ENCODE peak calls at places on chromosomes 13 and 19, in six cellular contexts. Y, H, E, Z, G and O are unnamed samples.

GRCh38 chr19:40519352-40520322 is 52.8 kb downstream of the SPTBN4 start:
- DNase-seq in Y (peak; percentile 86), H (no peak), E (no peak), Z (no peak), G (no peak), O (no peak)

GRCh38 chr19:6451583-6452222 is 7.9 kb downstream of the SLC25A23 start:
- DNase-seq in Y (peak; percentile 46), H (no peak), E (no peak), Z (no peak), G (no peak), O (no peak)

GRCh38 chr19:35556846-35557538 is 6.5 kb downstream of the ATP4A start:
- DNase-seq in Y (peak; percentile 51), H (peak; percentile 44), E (no peak), Z (no peak), G (no peak), O (no peak)

GRCh38 chr13:40181203-40181845 is 485.1 kb downstream of the FOXO1 start:
- DNase-seq in Y (no peak), H (no peak), E (peak; percentile 8), Z (no peak), G (no peak), O (no peak)

GRCh38 chr13:27744861-27745260 is 47.4 kb upstream of the GSX1 start:
- DNase-seq in Y (no peak), H (no peak), E (no peak), Z (no peak), G (no peak), O (no peak)

GRCh38 chr19:1952635-1953034 is 11.7 kb downstream of the CSNK1G2 start:
- DNase-seq in Y (no peak), H (no peak), E (no peak), Z (no peak), G (no peak), O (no peak)

GRCh38 chr19:5621311-5621944 is 1.1 kb downstream of the SAFB2 start:
- DNase-seq in Y (no peak), H (peak; percentile 83), E (no peak), Z (no peak), G (no peak), O (no peak)

GRCh38 chr13:60765700-60766411 is 368.8 kb downstream of the TDRD3 start:
- DNase-seq in Y (no peak), H (no peak), E (no peak), Z (no peak), G (no peak), O (no peak)

GRCh38 chr13:77994166-77994565 is 75.5 kb upstream of the EDNRB start:
- DNase-seq in Y (peak; percentile 41), H (no peak), E (no peak), Z (no peak), G (no peak), O (no peak)

GRCh38 chr19:17220207-17220758 is 5.1 kb downstream of the USE1 start:
- DNase-seq in Y (peak; percentile 96), H (no peak), E (peak; percentile 87), Z (no peak), G (no peak), O (no peak)

GRCh38 chr13:24167666-24168391 is 7.3 kb downstream of the SPATA13 start:
- DNase-seq in Y (no peak), H (no peak), E (no peak), Z (no peak), G (no peak), O (no peak)

GRCh38 chr13:106484084-106484754 is 51.2 kb downstream of the EFNB2 start:
- DNase-seq in Y (no peak), H (no peak), E (no peak), Z (no peak), G (no peak), O (no peak)

GRCh38 chr19:1308718-1309117 is 23.0 kb downstream of the EFNA2 start:
- DNase-seq in Y (peak; percentile 88), H (no peak), E (no peak), Z (peak; percentile 32), G (no peak), O (no peak)

GRCh38 chr13:40254394-40254793 is 412.0 kb downstream of the FOXO1 start:
- DNase-seq in Y (no peak), H (no peak), E (no peak), Z (no peak), G (no peak), O (no peak)

GRCh38 chr19:17155251-17155650 is 59.9 kb upstream of the USE1 start:
- DNase-seq in Y (no peak), H (no peak), E (no peak), Z (no peak), G (no peak), O (no peak)

GRCh38 chr13:34803756-34804155 is 138.3 kb upstream of the NBEA start:
- DNase-seq in Y (no peak), H (no peak), E (no peak), Z (no peak), G (no peak), O (no peak)

GRCh38 chr19:29583196-29584006 is 22.7 kb upstream of the POP4 start:
- DNase-seq in Y (peak; percentile 86), H (no peak), E (no peak), Z (no peak), G (no peak), O (no peak)

GRCh38 chr13:107845911-107846310 is 369.4 kb downstream of the LIG4 start:
- DNase-seq in Y (no peak), H (no peak), E (no peak), Z (peak; percentile 35), G (no peak), O (no peak)

GRCh38 chr13:97226013-97226412 is 3.9 kb downstream of the MBNL2 start:
- DNase-seq in Y (no peak), H (no peak), E (no peak), Z (no peak), G (no peak), O (no peak)

GRCh38 chr13:109233293-109233692 is 553.1 kb downstream of the IRS2 start:
- DNase-seq in Y (no peak), H (no peak), E (no peak), Z (no peak), G (no peak), O (no peak)

GRCh38 chr19:23822735-23823134 is 64.0 kb upstream of the ZNF681 start:
- DNase-seq in Y (no peak), H (no peak), E (no peak), Z (no peak), G (no peak), O (no peak)

DNA sequence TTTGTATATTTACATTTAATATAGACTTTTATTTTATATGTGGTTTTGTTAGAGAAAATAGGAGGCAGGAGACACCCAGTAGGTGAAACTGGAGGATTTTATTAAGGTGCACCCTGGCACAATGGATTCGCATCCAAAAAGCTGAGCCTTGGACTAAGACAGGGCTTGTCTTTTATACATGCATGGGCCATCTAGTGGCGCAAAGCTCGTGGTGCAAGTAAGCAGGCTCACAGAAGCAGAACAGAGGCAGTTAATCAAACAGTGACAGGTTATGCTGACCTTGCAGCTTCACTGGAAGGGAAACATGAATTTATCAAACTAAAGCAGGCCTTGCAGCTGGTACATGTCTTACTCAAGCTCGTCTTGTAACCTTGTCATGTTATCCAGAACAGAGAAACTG is 58.8 kb upstream of the ZNF681 start:
- DNase-seq in Y (no peak), H (no peak), E (peak; percentile 68), Z (peak; percentile 49), G (no peak), O (no peak)
- TF ChIP-seq CTCF in Y (peak; percentile 15), H (peak; percentile 60), E (peak; percentile 69), Z (peak; percentile 66), G (no peak), O (no peak)

DNA sequence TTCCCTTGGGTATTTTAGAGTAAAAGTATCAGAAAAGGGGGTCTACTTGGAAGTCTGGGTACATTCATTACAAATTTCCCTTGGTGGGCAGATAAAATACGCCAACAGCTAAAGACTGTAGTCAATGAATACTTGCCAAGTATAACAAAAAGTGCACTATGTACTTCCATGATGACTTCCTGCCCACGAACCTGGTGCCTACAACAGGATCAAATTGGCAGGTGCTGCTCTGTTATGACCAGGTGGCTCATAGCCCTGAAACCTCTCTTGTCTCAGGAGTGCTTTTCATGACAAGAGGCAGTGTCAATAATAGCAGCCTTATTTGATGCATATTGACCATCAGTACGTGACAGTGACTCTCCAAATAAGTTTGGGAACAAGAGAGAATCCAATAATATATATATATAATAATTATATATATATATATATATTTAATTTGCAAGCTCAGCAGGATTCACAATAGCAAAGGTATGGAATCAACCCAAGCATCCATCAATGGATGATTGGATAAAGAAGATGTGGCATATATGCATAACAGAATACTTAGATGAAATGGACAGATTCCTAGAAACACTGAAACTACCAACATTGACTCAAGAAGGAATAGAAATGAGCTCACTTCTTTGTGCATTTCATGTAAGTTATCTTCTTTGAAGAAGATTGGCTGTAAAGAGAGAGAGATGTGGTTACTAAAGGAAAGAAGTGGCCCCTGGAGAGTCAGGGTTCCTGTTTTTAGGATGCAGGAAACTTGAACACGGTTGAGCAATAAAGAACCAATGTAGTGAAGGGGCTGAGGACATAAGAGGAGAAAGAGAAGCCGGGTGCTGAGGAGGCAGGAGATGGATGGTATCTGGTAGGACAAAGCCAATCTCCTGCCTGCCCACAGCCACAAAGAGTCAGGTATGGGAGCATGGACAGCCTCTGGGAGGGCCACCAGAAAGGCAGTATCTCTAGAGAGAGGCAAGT is 52.0 kb upstream of the GTF2F2 start:
- DNase-seq in Y (no peak), H (no peak), E (peak; percentile 75), Z (no peak), G (no peak), O (no peak)
- TF ChIP-seq CTCF in Y (no peak), H (no peak), E (no peak), Z (no peak), G (no peak), O (no peak)

GRCh38 chr13:59346861-59347470 is 816.8 kb downstream of the DIAPH3 start:
- DNase-seq in Y (no peak), H (no peak), E (no peak), Z (no peak), G (no peak), O (no peak)
- TF ChIP-seq CTCF in Y (no peak), H (no peak), E (no peak), Z (no peak), G (no peak), O (no peak)

GRCh38 chr19:51713319-51714285 is 10.2 kb downstream of the HAS1 start:
- DNase-seq in Y (no peak), H (no peak), E (no peak), Z (no peak), G (no peak), O (no peak)

GRCh38 chr19:51714848-51715247 is 8.9 kb downstream of the HAS1 start:
- DNase-seq in Y (no peak), H (no peak), E (peak; percentile 34), Z (no peak), G (no peak), O (no peak)

GRCh38 chr19:51711702-51712101 is 12.1 kb downstream of the HAS1 start:
- DNase-seq in Y (no peak), H (no peak), E (no peak), Z (no peak), G (no peak), O (no peak)

GRCh38 chr19:51710163-51710562 is 13.6 kb downstream of the HAS1 start:
- DNase-seq in Y (no peak), H (no peak), E (no peak), Z (no peak), G (no peak), O (no peak)

DNA sequence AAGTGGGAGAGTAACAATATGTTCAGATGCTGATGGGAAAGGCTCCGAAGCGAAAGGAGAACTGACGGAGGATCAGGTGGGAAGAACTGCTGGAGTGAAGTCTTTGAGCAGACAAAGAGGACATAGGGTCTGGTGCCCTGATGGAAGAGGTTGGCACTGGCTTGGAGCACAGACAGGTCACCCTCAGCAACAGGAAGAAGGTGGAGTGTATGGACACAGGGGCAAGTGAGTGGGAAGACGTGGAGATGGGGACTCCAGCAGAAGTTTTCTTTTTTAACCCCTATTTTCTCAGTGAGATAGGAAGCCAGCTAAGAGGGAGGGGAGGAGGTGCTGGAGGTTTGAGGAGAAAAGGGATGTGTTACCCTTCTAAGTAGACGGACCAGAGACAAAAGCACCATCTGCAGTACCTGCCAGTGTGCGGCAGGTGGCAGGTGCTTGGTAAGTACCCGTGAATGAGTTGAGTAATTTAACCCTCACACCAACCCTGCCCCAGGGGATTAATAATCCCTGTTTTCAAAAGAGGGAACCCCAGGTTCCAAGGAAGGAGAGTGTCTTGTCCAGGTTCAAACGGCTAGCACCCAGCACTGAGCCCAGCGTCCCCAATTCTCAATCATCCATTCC is 11.2 kb downstream of the HAS1 start:
- DNase-seq in Y (no peak), H (no peak), E (peak; percentile 44), Z (no peak), G (no peak), O (no peak)
- TF ChIP-seq CTCF in Y (peak; percentile 48), H (no peak), E (no peak), Z (peak; percentile 34), G (peak; percentile 54), O (no peak)